ENCODE peak calls at places on chromosomes 12 and 14, in seven cellular contexts. One of them, this sample, is unnamed.

GRCh38 chr14:37253905-37254304 is 56.2 kb downstream of the MIPOL1 start:
- DNase-seq in right lobe of liver: no peak
- DNase-seq in body of pancreas: no peak
- DNase-seq in caudate nucleus: no peak
- DNase-seq in ascending aorta: no peak
- DNase-seq in IMR-90: peak
- DNase-seq in dorsolateral prefrontal cortex: no peak
- DNase-seq in this sample: no peak

GRCh38 chr14:64253672-64254071 is 40.5 kb downstream of the ESR2 start:
- DNase-seq in right lobe of liver: no peak
- DNase-seq in body of pancreas: no peak
- DNase-seq in caudate nucleus: no peak
- DNase-seq in ascending aorta: no peak
- DNase-seq in IMR-90: peak
- DNase-seq in dorsolateral prefrontal cortex: no peak
- DNase-seq in this sample: no peak

GRCh38 chr12:2267624-2268477 is 215.1 kb downstream of the CACNA1C start:
- DNase-seq in right lobe of liver: no peak
- DNase-seq in body of pancreas: no peak
- DNase-seq in caudate nucleus: no peak
- DNase-seq in ascending aorta: peak
- DNase-seq in IMR-90: peak
- DNase-seq in dorsolateral prefrontal cortex: no peak
- DNase-seq in this sample: no peak

GRCh38 chr12:131390408-131391100 is 320.3 kb upstream of the SFSWAP start:
- DNase-seq in right lobe of liver: no peak
- DNase-seq in body of pancreas: no peak
- DNase-seq in caudate nucleus: no peak
- DNase-seq in ascending aorta: no peak
- DNase-seq in IMR-90: no peak
- DNase-seq in dorsolateral prefrontal cortex: no peak
- DNase-seq in this sample: no peak

GRCh38 chr14:100440207-100440631 is 117.1 kb downstream of the SLC25A47 start:
- DNase-seq in right lobe of liver: peak
- DNase-seq in body of pancreas: peak
- DNase-seq in caudate nucleus: peak
- DNase-seq in ascending aorta: no peak
- DNase-seq in IMR-90: peak
- DNase-seq in dorsolateral prefrontal cortex: peak
- DNase-seq in this sample: peak

GRCh38 chr12:103050273-103050672 is 92.8 kb downstream of the ASCL1 start:
- DNase-seq in right lobe of liver: no peak
- DNase-seq in body of pancreas: no peak
- DNase-seq in caudate nucleus: no peak
- DNase-seq in ascending aorta: no peak
- DNase-seq in IMR-90: no peak
- DNase-seq in dorsolateral prefrontal cortex: no peak
- DNase-seq in this sample: no peak

GRCh38 chr12:123471374-123472068 is 13.6 kb downstream of the SNRNP35 start:
- DNase-seq in right lobe of liver: peak
- DNase-seq in body of pancreas: no peak
- DNase-seq in caudate nucleus: no peak
- DNase-seq in ascending aorta: no peak
- DNase-seq in IMR-90: peak
- DNase-seq in dorsolateral prefrontal cortex: peak
- DNase-seq in this sample: no peak

GRCh38 chr14:21924479-21924878 is 250.9 kb upstream of the OR4E1 start:
- DNase-seq in right lobe of liver: no peak
- DNase-seq in body of pancreas: no peak
- DNase-seq in caudate nucleus: no peak
- DNase-seq in ascending aorta: no peak
- DNase-seq in IMR-90: no peak
- DNase-seq in dorsolateral prefrontal cortex: no peak
- DNase-seq in this sample: no peak

GRCh38 chr12:77625441-77625840 is 205.3 kb upstream of the NAV3 start:
- DNase-seq in right lobe of liver: no peak
- DNase-seq in body of pancreas: no peak
- DNase-seq in caudate nucleus: no peak
- DNase-seq in ascending aorta: no peak
- DNase-seq in IMR-90: peak
- DNase-seq in dorsolateral prefrontal cortex: no peak
- DNase-seq in this sample: no peak

GRCh38 chr12:45331552-45331951 is 115.7 kb downstream of the ANO6 start:
- DNase-seq in right lobe of liver: no peak
- DNase-seq in body of pancreas: no peak
- DNase-seq in caudate nucleus: no peak
- DNase-seq in ascending aorta: no peak
- DNase-seq in IMR-90: peak
- DNase-seq in dorsolateral prefrontal cortex: no peak
- DNase-seq in this sample: no peak

GRCh38 chr14:34713681-34714319 is 593 bp downstream of the CFL2 start:
- DNase-seq in right lobe of liver: no peak
- DNase-seq in body of pancreas: peak
- DNase-seq in caudate nucleus: peak
- DNase-seq in ascending aorta: peak
- DNase-seq in IMR-90: peak
- DNase-seq in dorsolateral prefrontal cortex: no peak
- DNase-seq in this sample: peak

GRCh38 chr12:132027636-132028035 is 77.9 kb downstream of the EP400 start:
- DNase-seq in right lobe of liver: no peak
- DNase-seq in body of pancreas: no peak
- DNase-seq in caudate nucleus: no peak
- DNase-seq in ascending aorta: no peak
- DNase-seq in IMR-90: no peak
- DNase-seq in dorsolateral prefrontal cortex: no peak
- DNase-seq in this sample: no peak

GRCh38 chr12:3662516-3662915 is 90.4 kb downstream of the CRACR2A start:
- DNase-seq in right lobe of liver: no peak
- DNase-seq in body of pancreas: no peak
- DNase-seq in caudate nucleus: no peak
- DNase-seq in ascending aorta: no peak
- DNase-seq in IMR-90: no peak
- DNase-seq in dorsolateral prefrontal cortex: no peak
- DNase-seq in this sample: no peak

GRCh38 chr12:105667880-105668279 is 337.4 kb downstream of the C12orf75 start:
- DNase-seq in right lobe of liver: no peak
- DNase-seq in body of pancreas: no peak
- DNase-seq in caudate nucleus: no peak
- DNase-seq in ascending aorta: no peak
- DNase-seq in IMR-90: no peak
- DNase-seq in dorsolateral prefrontal cortex: no peak
- DNase-seq in this sample: no peak

GRCh38 chr12:56601503-56601902 is 28.6 kb downstream of the BAZ2A start:
- DNase-seq in right lobe of liver: no peak
- DNase-seq in body of pancreas: no peak
- DNase-seq in caudate nucleus: no peak
- DNase-seq in ascending aorta: no peak
- DNase-seq in IMR-90: no peak
- DNase-seq in dorsolateral prefrontal cortex: no peak
- DNase-seq in this sample: no peak

GRCh38 chr14:103488960-103489359 is 33.7 kb downstream of the CKB start:
- DNase-seq in right lobe of liver: no peak
- DNase-seq in body of pancreas: no peak
- DNase-seq in caudate nucleus: no peak
- DNase-seq in ascending aorta: peak
- DNase-seq in IMR-90: peak
- DNase-seq in dorsolateral prefrontal cortex: no peak
- DNase-seq in this sample: no peak

GRCh38 chr14:93797536-93797935 is 9.3 kb upstream of the PRIMA1 start:
- DNase-seq in right lobe of liver: no peak
- DNase-seq in body of pancreas: no peak
- DNase-seq in caudate nucleus: no peak
- DNase-seq in ascending aorta: no peak
- DNase-seq in IMR-90: no peak
- DNase-seq in dorsolateral prefrontal cortex: no peak
- DNase-seq in this sample: no peak

GRCh38 chr14:60561845-60562746 is 53.1 kb downstream of the SIX6 start:
- DNase-seq in right lobe of liver: no peak
- DNase-seq in body of pancreas: peak
- DNase-seq in caudate nucleus: no peak
- DNase-seq in ascending aorta: peak
- DNase-seq in IMR-90: peak
- DNase-seq in dorsolateral prefrontal cortex: peak
- DNase-seq in this sample: no peak

GRCh38 chr12:113065126-113066007 is 8.8 kb downstream of the DTX1 start:
- DNase-seq in right lobe of liver: no peak
- DNase-seq in body of pancreas: no peak
- DNase-seq in caudate nucleus: no peak
- DNase-seq in ascending aorta: no peak
- DNase-seq in IMR-90: no peak
- DNase-seq in dorsolateral prefrontal cortex: no peak
- DNase-seq in this sample: no peak

GRCh38 chr14:82710257-82710841 is 1176.7 kb upstream of the SEL1L start:
- DNase-seq in right lobe of liver: peak
- DNase-seq in body of pancreas: peak
- DNase-seq in caudate nucleus: peak
- DNase-seq in ascending aorta: no peak
- DNase-seq in IMR-90: peak
- DNase-seq in dorsolateral prefrontal cortex: no peak
- DNase-seq in this sample: peak

GRCh38 chr14:22653012-22653621 is 9.0 kb upstream of the OR6J1 start:
- DNase-seq in right lobe of liver: no peak
- DNase-seq in body of pancreas: peak
- DNase-seq in caudate nucleus: no peak
- DNase-seq in ascending aorta: peak
- DNase-seq in IMR-90: peak
- DNase-seq in dorsolateral prefrontal cortex: no peak
- DNase-seq in this sample: peak

GRCh38 chr12:15982471-15982870 is 71.3 kb downstream of the DERA start:
- DNase-seq in right lobe of liver: no peak
- DNase-seq in body of pancreas: no peak
- DNase-seq in caudate nucleus: no peak
- DNase-seq in ascending aorta: no peak
- DNase-seq in IMR-90: peak
- DNase-seq in dorsolateral prefrontal cortex: no peak
- DNase-seq in this sample: no peak

GRCh38 chr12:15978431-15978950 is 67.4 kb downstream of the DERA start:
- DNase-seq in right lobe of liver: no peak
- DNase-seq in body of pancreas: no peak
- DNase-seq in caudate nucleus: no peak
- DNase-seq in ascending aorta: no peak
- DNase-seq in IMR-90: peak
- DNase-seq in dorsolateral prefrontal cortex: no peak
- DNase-seq in this sample: no peak

GRCh38 chr12:15982071-15982470 is 70.9 kb downstream of the DERA start:
- DNase-seq in right lobe of liver: no peak
- DNase-seq in body of pancreas: no peak
- DNase-seq in caudate nucleus: no peak
- DNase-seq in ascending aorta: no peak
- DNase-seq in IMR-90: peak
- DNase-seq in dorsolateral prefrontal cortex: no peak
- DNase-seq in this sample: no peak

GRCh38 chr12:15979096-15980091 is 68.3 kb downstream of the DERA start:
- DNase-seq in right lobe of liver: no peak
- DNase-seq in body of pancreas: peak
- DNase-seq in caudate nucleus: no peak
- DNase-seq in ascending aorta: no peak
- DNase-seq in IMR-90: peak
- DNase-seq in dorsolateral prefrontal cortex: no peak
- DNase-seq in this sample: no peak

DNA sequence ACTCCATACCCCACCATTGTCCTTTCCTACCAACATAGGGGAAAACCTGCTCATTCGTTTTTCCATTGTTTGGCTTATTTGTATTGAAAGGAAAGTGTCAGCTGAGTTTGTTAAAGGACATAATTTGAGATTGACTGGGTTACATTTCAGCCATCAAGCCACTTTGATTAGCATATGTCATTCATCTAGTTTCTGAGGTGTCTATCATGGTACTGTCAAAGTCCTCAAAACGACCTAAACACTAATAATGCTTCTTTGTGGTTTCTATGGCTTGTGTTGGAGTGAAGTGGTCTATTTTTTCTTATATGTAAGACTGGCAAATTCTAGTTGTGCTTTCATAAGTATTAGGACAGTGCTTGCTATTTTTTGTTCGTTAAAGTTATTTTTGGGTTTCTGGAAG is 66.9 kb downstream of the DERA start:
- DNase-seq in right lobe of liver: no peak
- DNase-seq in body of pancreas: no peak
- DNase-seq in caudate nucleus: no peak
- DNase-seq in ascending aorta: no peak
- DNase-seq in IMR-90: no peak
- DNase-seq in dorsolateral prefrontal cortex: no peak
- DNase-seq in this sample: no peak
- H3K27ac ChIP-seq in right lobe of liver: no peak
- H3K27ac ChIP-seq in body of pancreas: no peak
- H3K27ac ChIP-seq in caudate nucleus: no peak
- H3K27ac ChIP-seq in ascending aorta: peak
- H3K27ac ChIP-seq in IMR-90: peak
- H3K27ac ChIP-seq in dorsolateral prefrontal cortex: no peak
- H3K27ac ChIP-seq in this sample: no peak

GRCh38 chr12:8914716-8915526 is 612 bp downstream of the PHC1 start:
- DNase-seq in right lobe of liver: peak
- DNase-seq in body of pancreas: peak
- DNase-seq in caudate nucleus: peak
- DNase-seq in ascending aorta: peak
- DNase-seq in IMR-90: peak
- DNase-seq in dorsolateral prefrontal cortex: peak
- DNase-seq in this sample: peak
- H3K27ac ChIP-seq in right lobe of liver: peak
- H3K27ac ChIP-seq in body of pancreas: no peak
- H3K27ac ChIP-seq in caudate nucleus: peak
- H3K27ac ChIP-seq in ascending aorta: peak
- H3K27ac ChIP-seq in IMR-90: peak
- H3K27ac ChIP-seq in dorsolateral prefrontal cortex: peak
- H3K27ac ChIP-seq in this sample: peak

DNA sequence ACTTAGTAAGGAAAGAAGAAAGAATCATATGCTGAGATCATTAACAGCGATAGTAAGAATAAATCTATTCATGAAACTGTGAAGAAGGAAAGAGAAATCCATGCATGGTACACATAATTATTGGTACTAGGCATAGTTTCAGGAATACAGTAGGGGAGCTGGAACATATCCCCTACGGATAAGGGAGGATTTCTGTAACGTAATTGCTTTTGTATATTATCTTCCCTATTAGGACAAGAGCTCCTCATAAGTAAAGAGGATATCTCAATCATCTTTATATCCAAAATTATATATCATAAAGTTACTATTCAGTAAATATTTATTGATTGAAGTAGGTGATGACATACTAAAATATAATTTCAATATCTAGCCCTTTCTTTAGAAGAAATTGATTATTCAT is 22.9 kb downstream of the SYT1 start:
- DNase-seq in right lobe of liver: no peak
- DNase-seq in body of pancreas: no peak
- DNase-seq in caudate nucleus: no peak
- DNase-seq in ascending aorta: no peak
- DNase-seq in IMR-90: no peak
- DNase-seq in dorsolateral prefrontal cortex: no peak
- DNase-seq in this sample: no peak
- H3K27ac ChIP-seq in right lobe of liver: no peak
- H3K27ac ChIP-seq in body of pancreas: no peak
- H3K27ac ChIP-seq in caudate nucleus: no peak
- H3K27ac ChIP-seq in ascending aorta: no peak
- H3K27ac ChIP-seq in IMR-90: no peak
- H3K27ac ChIP-seq in dorsolateral prefrontal cortex: no peak
- H3K27ac ChIP-seq in this sample: no peak

DNA sequence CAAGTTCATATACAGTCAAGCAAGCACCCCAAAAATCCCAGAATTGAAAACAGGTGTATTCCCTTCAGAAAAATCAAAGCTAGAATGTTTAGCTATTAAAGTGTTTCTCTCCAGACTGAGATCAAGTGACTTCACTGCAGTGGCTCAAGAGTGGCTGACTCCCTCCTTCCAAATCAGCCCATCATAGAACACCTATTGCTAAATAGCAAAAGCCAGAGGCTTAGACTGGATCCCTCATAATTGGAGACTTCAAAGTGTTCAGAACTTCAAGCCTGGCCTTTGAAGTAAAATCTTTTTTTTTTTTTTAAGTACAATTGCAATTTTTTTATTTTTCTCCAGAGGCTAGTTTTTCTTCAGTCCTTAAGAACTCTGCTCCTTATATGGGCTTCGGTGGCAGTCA is 50.0 kb upstream of the CERS5 start:
- DNase-seq in right lobe of liver: no peak
- DNase-seq in body of pancreas: no peak
- DNase-seq in caudate nucleus: no peak
- DNase-seq in ascending aorta: no peak
- DNase-seq in IMR-90: no peak
- DNase-seq in dorsolateral prefrontal cortex: no peak
- DNase-seq in this sample: no peak
- H3K27ac ChIP-seq in right lobe of liver: no peak
- H3K27ac ChIP-seq in body of pancreas: no peak
- H3K27ac ChIP-seq in caudate nucleus: no peak
- H3K27ac ChIP-seq in ascending aorta: no peak
- H3K27ac ChIP-seq in IMR-90: no peak
- H3K27ac ChIP-seq in dorsolateral prefrontal cortex: no peak
- H3K27ac ChIP-seq in this sample: no peak

This sample was measured in lung.